ENCODE peak calls at places on chromosomes 11 and 22, in seven cellular contexts. One of them, this sample, is unnamed.

GRCh38 chr11:313787-314547 is at the start of gene IFITM1:
- DNase-seq in kidney tubule cell: peak
- DNase-seq in Calu3: no peak
- DNase-seq in uterus: peak
- DNase-seq in stimulated activated CD8-positive, alpha-beta memory T cell treated with anti-CD3 and anti-CD28 coated beads, Interleukin-15, amount 100 ng/mL, for 24 hours: no peak
- DNase-seq in heart right ventricle: peak
- DNase-seq in fibroblast of pulmonary artery: peak
- DNase-seq in this sample: peak

GRCh38 chr22:35341090-35341874 is 39.6 kb upstream of the HMOX1 start:
- DNase-seq in heart right ventricle: no peak
- DNase-seq in uterus: no peak
- DNase-seq in fibroblast of pulmonary artery: no peak
- DNase-seq in Calu3: no peak
- DNase-seq in stimulated activated CD8-positive, alpha-beta memory T cell treated with anti-CD3 and anti-CD28 coated beads, Interleukin-15, amount 100 ng/mL, for 24 hours: no peak
- DNase-seq in kidney tubule cell: no peak
- DNase-seq in this sample: no peak

GRCh38 chr22:40410272-40410671 is 39.9 kb downstream of the SGSM3 start:
- DNase-seq in stimulated activated CD8-positive, alpha-beta memory T cell treated with anti-CD3 and anti-CD28 coated beads, Interleukin-15, amount 100 ng/mL, for 24 hours: no peak
- DNase-seq in Calu3: no peak
- DNase-seq in kidney tubule cell: peak
- DNase-seq in fibroblast of pulmonary artery: no peak
- DNase-seq in uterus: no peak
- DNase-seq in heart right ventricle: no peak
- DNase-seq in this sample: no peak

GRCh38 chr11:120108785-120109168 is 29.1 kb downstream of the TRIM29 start:
- DNase-seq in fibroblast of pulmonary artery: no peak
- DNase-seq in Calu3: no peak
- DNase-seq in heart right ventricle: no peak
- DNase-seq in stimulated activated CD8-positive, alpha-beta memory T cell treated with anti-CD3 and anti-CD28 coated beads, Interleukin-15, amount 100 ng/mL, for 24 hours: no peak
- DNase-seq in kidney tubule cell: no peak
- DNase-seq in uterus: no peak
- DNase-seq in this sample: peak

GRCh38 chr11:110621826-110622225 is 90.4 kb downstream of the ARHGAP20 start:
- DNase-seq in fibroblast of pulmonary artery: no peak
- DNase-seq in Calu3: no peak
- DNase-seq in heart right ventricle: no peak
- DNase-seq in kidney tubule cell: no peak
- DNase-seq in uterus: no peak
- DNase-seq in stimulated activated CD8-positive, alpha-beta memory T cell treated with anti-CD3 and anti-CD28 coated beads, Interleukin-15, amount 100 ng/mL, for 24 hours: no peak
- DNase-seq in this sample: peak

GRCh38 chr11:12189543-12190235 is 79.3 kb downstream of the MICAL2 start:
- DNase-seq in kidney tubule cell: no peak
- DNase-seq in Calu3: no peak
- DNase-seq in fibroblast of pulmonary artery: no peak
- DNase-seq in heart right ventricle: no peak
- DNase-seq in stimulated activated CD8-positive, alpha-beta memory T cell treated with anti-CD3 and anti-CD28 coated beads, Interleukin-15, amount 100 ng/mL, for 24 hours: no peak
- DNase-seq in uterus: no peak
- DNase-seq in this sample: peak

GRCh38 chr11:46050065-46050464 is 71.2 kb downstream of the PHF21A start:
- DNase-seq in fibroblast of pulmonary artery: peak
- DNase-seq in stimulated activated CD8-positive, alpha-beta memory T cell treated with anti-CD3 and anti-CD28 coated beads, Interleukin-15, amount 100 ng/mL, for 24 hours: no peak
- DNase-seq in uterus: peak
- DNase-seq in kidney tubule cell: peak
- DNase-seq in heart right ventricle: no peak
- DNase-seq in Calu3: peak
- DNase-seq in this sample: peak

GRCh38 chr11:1055990-1056771 is 18.5 kb upstream of the MUC2 start:
- DNase-seq in Calu3: no peak
- DNase-seq in heart right ventricle: no peak
- DNase-seq in kidney tubule cell: no peak
- DNase-seq in fibroblast of pulmonary artery: no peak
- DNase-seq in uterus: no peak
- DNase-seq in stimulated activated CD8-positive, alpha-beta memory T cell treated with anti-CD3 and anti-CD28 coated beads, Interleukin-15, amount 100 ng/mL, for 24 hours: no peak
- DNase-seq in this sample: no peak

GRCh38 chr11:67507242-67507890 is 596 bp downstream of the CDK2AP2 start:
- DNase-seq in kidney tubule cell: peak
- DNase-seq in stimulated activated CD8-positive, alpha-beta memory T cell treated with anti-CD3 and anti-CD28 coated beads, Interleukin-15, amount 100 ng/mL, for 24 hours: no peak
- DNase-seq in fibroblast of pulmonary artery: peak
- DNase-seq in uterus: no peak
- DNase-seq in Calu3: no peak
- DNase-seq in heart right ventricle: peak
- DNase-seq in this sample: no peak

GRCh38 chr22:34645375-34645774 is 420.6 kb upstream of the ISX start:
- DNase-seq in kidney tubule cell: no peak
- DNase-seq in heart right ventricle: no peak
- DNase-seq in fibroblast of pulmonary artery: no peak
- DNase-seq in Calu3: no peak
- DNase-seq in uterus: no peak
- DNase-seq in stimulated activated CD8-positive, alpha-beta memory T cell treated with anti-CD3 and anti-CD28 coated beads, Interleukin-15, amount 100 ng/mL, for 24 hours: no peak
- DNase-seq in this sample: no peak

GRCh38 chr11:105632316-105632715 is 22.4 kb downstream of the GRIA4 start:
- DNase-seq in heart right ventricle: no peak
- DNase-seq in uterus: no peak
- DNase-seq in kidney tubule cell: peak
- DNase-seq in Calu3: no peak
- DNase-seq in fibroblast of pulmonary artery: no peak
- DNase-seq in stimulated activated CD8-positive, alpha-beta memory T cell treated with anti-CD3 and anti-CD28 coated beads, Interleukin-15, amount 100 ng/mL, for 24 hours: no peak
- DNase-seq in this sample: no peak

GRCh38 chr11:62687508-62688396 is 1.6 kb downstream of the LRRN4CL start:
- DNase-seq in fibroblast of pulmonary artery: no peak
- DNase-seq in kidney tubule cell: no peak
- DNase-seq in heart right ventricle: no peak
- DNase-seq in uterus: no peak
- DNase-seq in stimulated activated CD8-positive, alpha-beta memory T cell treated with anti-CD3 and anti-CD28 coated beads, Interleukin-15, amount 100 ng/mL, for 24 hours: no peak
- DNase-seq in Calu3: no peak
- DNase-seq in this sample: no peak

GRCh38 chr11:47508595-47509555 is 44.1 kb downstream of the CELF1 start:
- DNase-seq in stimulated activated CD8-positive, alpha-beta memory T cell treated with anti-CD3 and anti-CD28 coated beads, Interleukin-15, amount 100 ng/mL, for 24 hours: no peak
- DNase-seq in heart right ventricle: no peak
- DNase-seq in fibroblast of pulmonary artery: no peak
- DNase-seq in uterus: no peak
- DNase-seq in kidney tubule cell: peak
- DNase-seq in Calu3: peak
- DNase-seq in this sample: no peak

GRCh38 chr11:18016789-18017188 is 3.9 kb upstream of the SERGEF start:
- DNase-seq in fibroblast of pulmonary artery: no peak
- DNase-seq in stimulated activated CD8-positive, alpha-beta memory T cell treated with anti-CD3 and anti-CD28 coated beads, Interleukin-15, amount 100 ng/mL, for 24 hours: no peak
- DNase-seq in Calu3: no peak
- DNase-seq in kidney tubule cell: no peak
- DNase-seq in heart right ventricle: no peak
- DNase-seq in uterus: no peak
- DNase-seq in this sample: peak

GRCh38 chr11:113593698-113594308 is 112.3 kb downstream of the TMPRSS5 start:
- DNase-seq in uterus: no peak
- DNase-seq in heart right ventricle: no peak
- DNase-seq in kidney tubule cell: no peak
- DNase-seq in stimulated activated CD8-positive, alpha-beta memory T cell treated with anti-CD3 and anti-CD28 coated beads, Interleukin-15, amount 100 ng/mL, for 24 hours: no peak
- DNase-seq in fibroblast of pulmonary artery: peak
- DNase-seq in Calu3: no peak
- DNase-seq in this sample: peak

GRCh38 chr22:39700565-39700964 is 130.0 kb downstream of the CACNA1I start:
- DNase-seq in Calu3: no peak
- DNase-seq in kidney tubule cell: no peak
- DNase-seq in uterus: no peak
- DNase-seq in heart right ventricle: no peak
- DNase-seq in fibroblast of pulmonary artery: no peak
- DNase-seq in stimulated activated CD8-positive, alpha-beta memory T cell treated with anti-CD3 and anti-CD28 coated beads, Interleukin-15, amount 100 ng/mL, for 24 hours: no peak
- DNase-seq in this sample: no peak

GRCh38 chr11:76805206-76805913 is 22.2 kb downstream of the TSKU start:
- DNase-seq in Calu3: no peak
- DNase-seq in fibroblast of pulmonary artery: peak
- DNase-seq in stimulated activated CD8-positive, alpha-beta memory T cell treated with anti-CD3 and anti-CD28 coated beads, Interleukin-15, amount 100 ng/mL, for 24 hours: no peak
- DNase-seq in uterus: no peak
- DNase-seq in kidney tubule cell: no peak
- DNase-seq in heart right ventricle: no peak
- DNase-seq in this sample: peak

GRCh38 chr11:18743900-18744514 is 18.0 kb upstream of the IGSF22 start:
- DNase-seq in uterus: no peak
- DNase-seq in stimulated activated CD8-positive, alpha-beta memory T cell treated with anti-CD3 and anti-CD28 coated beads, Interleukin-15, amount 100 ng/mL, for 24 hours: no peak
- DNase-seq in heart right ventricle: no peak
- DNase-seq in Calu3: no peak
- DNase-seq in kidney tubule cell: no peak
- DNase-seq in fibroblast of pulmonary artery: no peak
- DNase-seq in this sample: no peak

GRCh38 chr11:134515081-134515960 is 103.3 kb upstream of the B3GAT1 start:
- DNase-seq in uterus: peak
- DNase-seq in Calu3: no peak
- DNase-seq in stimulated activated CD8-positive, alpha-beta memory T cell treated with anti-CD3 and anti-CD28 coated beads, Interleukin-15, amount 100 ng/mL, for 24 hours: no peak
- DNase-seq in kidney tubule cell: no peak
- DNase-seq in heart right ventricle: no peak
- DNase-seq in fibroblast of pulmonary artery: no peak
- DNase-seq in this sample: no peak

GRCh38 chr11:22798890-22799289 is 30.7 kb downstream of the SVIP start:
- DNase-seq in stimulated activated CD8-positive, alpha-beta memory T cell treated with anti-CD3 and anti-CD28 coated beads, Interleukin-15, amount 100 ng/mL, for 24 hours: no peak
- DNase-seq in Calu3: no peak
- DNase-seq in heart right ventricle: no peak
- DNase-seq in uterus: no peak
- DNase-seq in fibroblast of pulmonary artery: no peak
- DNase-seq in kidney tubule cell: no peak
- DNase-seq in this sample: no peak

GRCh38 chr22:43326342-43326825 is 16.8 kb downstream of the SCUBE1 start:
- DNase-seq in stimulated activated CD8-positive, alpha-beta memory T cell treated with anti-CD3 and anti-CD28 coated beads, Interleukin-15, amount 100 ng/mL, for 24 hours: no peak
- DNase-seq in fibroblast of pulmonary artery: no peak
- DNase-seq in kidney tubule cell: no peak
- DNase-seq in heart right ventricle: no peak
- DNase-seq in uterus: no peak
- DNase-seq in Calu3: no peak
- DNase-seq in this sample: no peak

GRCh38 chr22:39221999-39222686 is 22.6 kb downstream of the PDGFB start:
- DNase-seq in fibroblast of pulmonary artery: no peak
- DNase-seq in stimulated activated CD8-positive, alpha-beta memory T cell treated with anti-CD3 and anti-CD28 coated beads, Interleukin-15, amount 100 ng/mL, for 24 hours: no peak
- DNase-seq in kidney tubule cell: no peak
- DNase-seq in Calu3: no peak
- DNase-seq in uterus: no peak
- DNase-seq in heart right ventricle: no peak
- DNase-seq in this sample: no peak

GRCh38 chr22:42801537-42802165 is 55.4 kb downstream of the ARFGAP3 start:
- DNase-seq in Calu3: no peak
- DNase-seq in kidney tubule cell: no peak
- DNase-seq in fibroblast of pulmonary artery: no peak
- DNase-seq in heart right ventricle: no peak
- DNase-seq in uterus: no peak
- DNase-seq in stimulated activated CD8-positive, alpha-beta memory T cell treated with anti-CD3 and anti-CD28 coated beads, Interleukin-15, amount 100 ng/mL, for 24 hours: no peak
- DNase-seq in this sample: no peak

GRCh38 chr11:125214466-125215204 is 50.1 kb downstream of the PKNOX2 start:
- DNase-seq in heart right ventricle: peak
- DNase-seq in stimulated activated CD8-positive, alpha-beta memory T cell treated with anti-CD3 and anti-CD28 coated beads, Interleukin-15, amount 100 ng/mL, for 24 hours: no peak
- DNase-seq in fibroblast of pulmonary artery: peak
- DNase-seq in kidney tubule cell: no peak
- DNase-seq in uterus: peak
- DNase-seq in Calu3: no peak
- DNase-seq in this sample: no peak

GRCh38 chr11:35276396-35276795 is 137.4 kb downstream of the CD44 start:
- DNase-seq in fibroblast of pulmonary artery: no peak
- DNase-seq in stimulated activated CD8-positive, alpha-beta memory T cell treated with anti-CD3 and anti-CD28 coated beads, Interleukin-15, amount 100 ng/mL, for 24 hours: no peak
- DNase-seq in kidney tubule cell: peak
- DNase-seq in Calu3: peak
- DNase-seq in uterus: no peak
- DNase-seq in heart right ventricle: no peak
- DNase-seq in this sample: peak